ENCODE peak calls at places on chromosomes 6 and 20, in five cellular contexts. U is PC-3, M is left lung, E is heart right ventricle, N is breast epithelium. W is an unnamed sample.

GRCh38 chr6:71468841-71469750 is 180.5 kb downstream of the OGFRL1 start:
- DNase-seq in M (no peak), E (peak; percentile 23), N (no peak), U (peak; percentile 62), W (no peak)

GRCh38 chr20:4234128-4234527 is 218.8 kb upstream of the RNF24 start:
- DNase-seq in M (no peak), N (no peak), U (no peak), E (no peak), W (no peak)

GRCh38 chr20:1757606-1758507 is 100.3 kb upstream of the SIRPG start:
- DNase-seq in M (no peak), N (no peak), U (no peak), E (no peak), W (no peak)

GRCh38 chr20:4821590-4821989 is 99.9 kb downstream of the PRND start:
- DNase-seq in E (no peak), U (no peak), M (no peak), N (no peak), W (no peak)

GRCh38 chr20:54633374-54633773 is 158.0 kb downstream of the DOK5 start:
- DNase-seq in U (no peak), M (no peak), E (no peak), N (no peak), W (no peak)

GRCh38 chr6:30685157-30685976 is 1.1 kb downstream of the PPP1R18 start:
- DNase-seq in E (no peak), N (no peak), U (no peak), M (no peak), W (no peak)

GRCh38 chr20:768426-768978 is at the start of gene SLC52A3:
- DNase-seq in U (peak; percentile 96), M (peak; percentile 69), N (peak; percentile 70), E (peak; percentile 76), W (peak; percentile 90)

GRCh38 chr6:48084201-48084600 is 26.8 kb downstream of the PTCHD4 start:
- DNase-seq in N (no peak), U (no peak), E (no peak), M (no peak), W (no peak)

GRCh38 chr6:47934023-47934422 is 152.2 kb downstream of the OPN5 start:
- DNase-seq in U (no peak), E (peak; percentile 24), N (no peak), M (no peak), W (no peak)

GRCh38 chr20:9298906-9299305 is 215.5 kb upstream of the LAMP5 start:
- DNase-seq in U (peak; percentile 29), M (no peak), E (no peak), N (no peak), W (no peak)

GRCh38 chr20:33507461-33507860 is 17.6 kb downstream of the CBFA2T2 start:
- DNase-seq in M (no peak), U (no peak), N (no peak), E (no peak), W (no peak)

GRCh38 chr6:41426438-41426851 is 91.0 kb downstream of the NCR2 start:
- DNase-seq in U (no peak), N (no peak), E (no peak), M (no peak), W (peak; percentile 30)

GRCh38 chr20:41390889-41391288 is 24.3 kb upstream of the EMILIN3 start:
- DNase-seq in N (no peak), U (no peak), M (no peak), E (no peak), W (no peak)

GRCh38 chr6:79609225-79609595 is 21.9 kb upstream of the SH3BGRL2 start:
- DNase-seq in U (no peak), E (no peak), M (no peak), N (no peak), W (no peak)

GRCh38 chr6:167719920-167720319 is 106.8 kb upstream of the AFDN start:
- DNase-seq in U (no peak), N (no peak), E (no peak), M (no peak), W (no peak)

GRCh38 chr20:32079655-32080109 is 27.6 kb downstream of the HCK start:
- DNase-seq in N (no peak), U (no peak), E (no peak), M (no peak), W (no peak)

GRCh38 chr20:11296221-11296620 is 621.5 kb upstream of the BTBD3 start:
- DNase-seq in E (no peak), U (no peak), M (no peak), N (no peak), W (no peak)

GRCh38 chr6:156183678-156184077 is 593.5 kb upstream of the ARID1B start:
- DNase-seq in E (no peak), M (no peak), N (no peak), U (no peak), W (no peak)

GRCh38 chr20:24451992-24452391 is 17.4 kb upstream of the SYNDIG1 start:
- DNase-seq in U (no peak), M (no peak), N (no peak), E (no peak), W (no peak)

GRCh38 chr6:1614767-1615650 is 5.3 kb downstream of the FOXC1 start:
- DNase-seq in U (no peak), E (no peak), M (no peak), N (no peak), W (no peak)

GRCh38 chr6:122726649-122727048 is 52.9 kb upstream of the FABP7 start:
- DNase-seq in U (peak; percentile 47), M (no peak), E (no peak), N (no peak), W (no peak)

GRCh38 chr20:63151554-63152321 is 64.2 kb downstream of the YTHDF1 start:
- DNase-seq in U (no peak), E (peak; percentile 36), M (no peak), N (no peak), W (no peak)

GRCh38 chr6:145247677-145248419 is 487.5 kb downstream of the EPM2A start:
- DNase-seq in E (no peak), M (no peak), U (peak; percentile 87), N (no peak), W (no peak)

GRCh38 chr6:23180504-23181293 is 611.3 kb downstream of the HDGFL1 start:
- DNase-seq in U (no peak), E (peak; percentile 82), N (no peak), M (peak; percentile 62), W (no peak)

GRCh38 chr20:51752343-51752951 is 15.7 kb downstream of the ATP9A start:
- DNase-seq in N (no peak), U (peak; percentile 97), E (no peak), M (no peak), W (no peak)

GRCh38 chr6:100062621-100063020 is 68.6 kb upstream of the MCHR2 start:
- DNase-seq in E (no peak), N (no peak), M (no peak), U (no peak), W (no peak)

GRCh38 chr6:100065348-100065747 is 71.3 kb upstream of the MCHR2 start:
- DNase-seq in M (no peak), E (no peak), N (no peak), U (no peak), W (no peak)
- TF ChIP-seq CTCF in M (no peak), E (no peak), N (no peak), U (no peak), W (no peak)

GRCh38 chr6:136034422-136034821 is 182.9 kb downstream of the PDE7B start:
- DNase-seq in U (no peak), E (no peak), M (no peak), N (no peak), W (no peak)
- H3K4me1 ChIP-seq in U (no peaks in the 10 kb centered on the region), E (peaks cover 4% of the 10 kb centered on the region), M (peaks cover 9% of the 10 kb centered on the region), N (peaks cover 4% of the 10 kb centered on the region), W (no peaks in the 10 kb centered on the region)

GRCh38 chr6:118285791-118286190 is 262.3 kb upstream of the PLN start:
- DNase-seq in E (no peak), N (no peak), M (no peak), U (no peak), W (no peak)

GRCh38 chr6:118284736-118285360 is 263.2 kb upstream of the PLN start:
- DNase-seq in U (peak; percentile 10), N (no peak), M (no peak), E (no peak), W (no peak)

GRCh38 chr6:118283759-118284158 is 264.3 kb upstream of the PLN start:
- DNase-seq in M (no peak), E (peak; percentile 73), N (no peak), U (peak; percentile 71), W (no peak)

GRCh38 chr6:118288355-118289124 is 259.6 kb upstream of the PLN start:
- DNase-seq in U (peak; percentile 16), E (no peak), N (no peak), M (no peak), W (no peak)
- TF ChIP-seq CTCF in U (peak; percentile 29), E (no peak), N (no peak), M (no peak), W (no peak)

GRCh38 chr20:58019027-58019849 is 209.2 kb downstream of the ANKRD60 start:
- DNase-seq in M (no peak), N (no peak), E (no peak), U (peak; percentile 60), W (no peak)
- H3K4me1 ChIP-seq in M (no peaks in the 10 kb centered on the region), N (peaks cover 15% of the 10 kb centered on the region), E (peaks cover 9% of the 10 kb centered on the region), U (peaks cover 51% of the 10 kb centered on the region), W (no peaks in the 10 kb centered on the region)

DNA sequence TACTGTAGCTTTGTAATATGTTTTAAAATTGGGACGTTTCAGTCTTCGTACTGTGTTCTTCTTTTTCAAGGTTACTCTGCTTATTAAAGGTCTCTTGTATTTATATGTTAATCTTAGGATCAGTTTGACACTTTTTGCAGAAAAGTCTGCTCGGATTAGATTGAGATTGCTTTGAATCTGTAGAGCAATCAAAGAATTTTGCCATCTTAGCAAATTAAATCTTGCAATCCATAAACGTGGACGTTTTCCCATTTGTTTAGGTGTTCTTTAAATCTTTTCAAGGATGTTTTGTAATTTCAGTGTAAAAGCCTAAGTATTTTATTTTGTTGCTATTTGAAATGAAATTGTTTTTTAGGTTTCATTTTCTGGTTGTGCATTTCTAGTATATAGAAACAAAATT is 78.0 kb upstream of the GTSF1L start:
- DNase-seq in U (no peak), N (no peak), E (no peak), M (no peak), W (no peak)
- TF ChIP-seq CTCF in U (no peak), N (no peak), E (no peak), M (no peak), W (no peak)

DNA sequence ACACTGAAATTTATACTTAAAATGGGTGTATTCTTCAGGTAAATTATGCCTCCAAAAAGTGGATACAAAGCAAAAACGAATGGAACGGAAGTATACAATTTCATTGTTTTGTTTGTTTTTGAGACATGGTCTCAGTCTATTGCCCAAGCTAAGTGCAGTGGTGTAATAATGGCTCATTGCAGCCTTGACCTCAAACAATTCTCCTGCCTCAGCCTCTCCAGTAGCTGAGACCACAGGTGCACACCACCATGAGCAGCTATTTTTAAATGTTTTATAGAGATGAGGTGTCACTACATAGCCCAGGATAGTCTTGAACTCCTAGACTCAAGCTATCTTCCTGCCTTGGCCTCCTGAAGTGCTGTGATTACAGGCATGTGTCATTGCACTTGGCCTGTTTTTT is 122.2 kb downstream of the MAN1A1 start:
- DNase-seq in M (no peak), U (no peak), N (no peak), E (no peak), W (no peak)
- H3K4me1 ChIP-seq in M (no peaks in the 10 kb centered on the region), U (no peaks in the 10 kb centered on the region), N (no peaks in the 10 kb centered on the region), E (no peaks in the 10 kb centered on the region), W (no peaks in the 10 kb centered on the region)

W was measured in Peyer's patch.